ENCODE peak calls at places on chromosomes 12 and 14, in five cellular contexts. W, Z, I, M and A are unnamed samples.

GRCh38 chr12:117024961-117025480 is 74.2 kb downstream of the TESC start:
- DNase-seq in M (peak; percentile 49), W (no peak), I (no peak), Z (no peak), A (no peak)

GRCh38 chr12:58313091-58313855 is 371.9 kb downstream of the ATP23 start:
- DNase-seq in M (no peak), Z (no peak), W (no peak), I (peak; percentile 28), A (no peak)

GRCh38 chr12:27780612-27781408 is 774 bp upstream of the MANSC4 start:
- DNase-seq in M (peak; percentile 75), I (no peak), W (peak; percentile 29), Z (peak; percentile 68), A (no peak)

GRCh38 chr12:110316861-110317260 is 35.8 kb downstream of the ATP2A2 start:
- DNase-seq in M (no peak), Z (no peak), I (peak; percentile 39), W (no peak), A (no peak)

GRCh38 chr12:86254399-86255107 is 1.6 kb downstream of the MGAT4C start:
- DNase-seq in M (no peak), I (no peak), W (no peak), Z (no peak), A (no peak)

GRCh38 chr14:94867931-94868597 is 98.2 kb upstream of the GSC start:
- DNase-seq in Z (no peak), I (no peak), M (no peak), W (no peak), A (no peak)

GRCh38 chr12:95820096-95820703 is 29.6 kb upstream of the NTN4 start:
- DNase-seq in W (no peak), I (peak; percentile 34), Z (no peak), M (no peak), A (no peak)

GRCh38 chr14:101525646-101526527 is 35.4 kb upstream of the DIO3 start:
- DNase-seq in M (no peak), Z (no peak), I (no peak), W (no peak), A (no peak)

GRCh38 chr12:59407799-59408198 is 188.0 kb upstream of the SLC16A7 start:
- DNase-seq in M (no peak), W (no peak), I (no peak), Z (no peak), A (no peak)

GRCh38 chr14:75961662-75962061 is 20.1 kb downstream of the TGFB3 start:
- DNase-seq in Z (no peak), M (no peak), I (no peak), W (no peak), A (no peak)

GRCh38 chr14:94026886-94027469 is 838 bp downstream of the OTUB2 start:
- DNase-seq in M (no peak), W (no peak), Z (no peak), I (no peak), A (no peak)

GRCh38 chr12:1077036-1077803 is 86.2 kb downstream of the ERC1 start:
- DNase-seq in W (no peak), Z (no peak), M (no peak), I (no peak), A (no peak)

GRCh38 chr12:64457036-64457435 is 5.1 kb downstream of the TBK1 start:
- DNase-seq in I (no peak), M (no peak), W (peak; percentile 35), Z (no peak), A (no peak)

GRCh38 chr12:47160296-47161244 is 80.8 kb upstream of the AMIGO2 start:
- DNase-seq in I (no peak), Z (no peak), M (no peak), W (no peak), A (no peak)

GRCh38 chr12:42161529-42161928 is 16.9 kb upstream of the GXYLT1 start:
- DNase-seq in I (no peak), Z (no peak), W (no peak), M (no peak), A (no peak)

GRCh38 chr12:17304503-17305347 is 698.8 kb upstream of the LMO3 start:
- DNase-seq in W (no peak), I (peak; percentile 69), M (no peak), Z (no peak), A (no peak)

GRCh38 chr12:98002887-98003493 is 512.4 kb upstream of the TMPO start:
- DNase-seq in W (no peak), M (no peak), Z (no peak), I (peak; percentile 37), A (no peak)